ENCODE peak calls at places on chromosomes 3 and 15, in ten cellular contexts. D, J, M, O, K, U, H, A, V and P are unnamed samples.

GRCh38 chr15:93286456-93286855 is 197.4 kb upstream of the RGMA start:
- DNase-seq in D (no peak), J (no peak), M (no peak), O (no peak), K (peak; percentile 53), U (no peak), H (no peak), A (no peak), V (no peak), P (peak; percentile 17)

GRCh38 chr3:64266983-64267382 is 41.7 kb upstream of the PRICKLE2 start:
- DNase-seq in D (no peak), J (no peak), M (no peak), O (no peak), K (no peak), U (no peak), H (no peak), A (no peak), V (peak; percentile 58), P (no peak)

GRCh38 chr3:120858501-120858900 is 49.5 kb upstream of the STXBP5L start:
- DNase-seq in D (no peak), J (no peak), M (no peak), O (no peak), K (no peak), U (no peak), H (no peak), A (no peak), V (no peak), P (no peak)

GRCh38 chr15:64681424-64682024 is 93.9 kb downstream of the RBPMS2 start:
- DNase-seq in D (no peak), J (peak; percentile 59), M (no peak), O (peak; percentile 78), K (peak; percentile 87), U (peak; percentile 47), H (no peak), A (no peak), V (peak; percentile 56), P (peak; percentile 79)

GRCh38 chr3:176068750-176069149 is 1128.5 kb downstream of the TBL1XR1 start:
- DNase-seq in D (no peak), J (no peak), M (no peak), O (no peak), K (no peak), U (no peak), H (no peak), A (no peak), V (no peak), P (no peak)

GRCh38 chr3:72310028-72310987 is 525.4 kb upstream of the PROK2 start:
- DNase-seq in D (peak; percentile 45), J (peak; percentile 23), M (peak; percentile 11), O (no peak), K (no peak), U (peak; percentile 14), H (no peak), A (peak; percentile 42), V (no peak), P (peak; percentile 53)

GRCh38 chr15:80251505-80252280 is at the start of gene CTXND1:
- DNase-seq in D (no peak), J (no peak), M (no peak), O (no peak), K (peak; percentile 78), U (no peak), H (no peak), A (no peak), V (no peak), P (no peak)

GRCh38 chr3:184977796-184978195 is 165.8 kb downstream of the VPS8 start:
- DNase-seq in D (no peak), J (no peak), M (no peak), O (no peak), K (no peak), U (no peak), H (no peak), A (peak; percentile 2), V (no peak), P (no peak)

GRCh38 chr3:25424238-25425013 is 3.6 kb upstream of the RARB start:
- DNase-seq in D (no peak), J (no peak), M (no peak), O (no peak), K (no peak), U (no peak), H (no peak), A (no peak), V (no peak), P (no peak)

GRCh38 chr3:141979050-141979671 is 102.7 kb downstream of the ATP1B3 start:
- DNase-seq in D (no peak), J (no peak), M (no peak), O (peak; percentile 28), K (no peak), U (no peak), H (no peak), A (peak; percentile 72), V (peak; percentile 88), P (peak; percentile 62)

GRCh38 chr3:140920029-140920428 is 21.6 kb upstream of the SLC25A36 start:
- DNase-seq in D (no peak), J (no peak), M (no peak), O (no peak), K (no peak), U (no peak), H (no peak), A (no peak), V (no peak), P (no peak)

GRCh38 chr3:128479558-128480086 is 12.9 kb upstream of the DNAJB8 start:
- DNase-seq in D (no peak), J (no peak), M (no peak), O (no peak), K (no peak), U (no peak), H (no peak), A (no peak), V (no peak), P (no peak)

GRCh38 chr3:174101244-174101643 is 703.7 kb downstream of the NLGN1 start:
- DNase-seq in D (no peak), J (no peak), M (no peak), O (peak; percentile 85), K (no peak), U (no peak), H (no peak), A (no peak), V (peak; percentile 20), P (peak; percentile 51)

GRCh38 chr15:98609144-98609852 is 39.0 kb upstream of the IGF1R start:
- DNase-seq in D (no peak), J (no peak), M (no peak), O (peak; percentile 74), K (peak; percentile 25), U (no peak), H (no peak), A (no peak), V (peak; percentile 45), P (peak; percentile 78)

GRCh38 chr3:44048196-44048924 is 193.3 kb upstream of the TOPAZ1 start:
- DNase-seq in D (no peak), J (no peak), M (no peak), O (peak; percentile 4), K (no peak), U (no peak), H (no peak), A (no peak), V (no peak), P (peak; percentile 72)

GRCh38 chr15:97652700-97653167 is 307.8 kb upstream of the ARRDC4 start:
- DNase-seq in D (peak; percentile 19), J (peak; percentile 11), M (no peak), O (no peak), K (peak; percentile 80), U (no peak), H (no peak), A (no peak), V (no peak), P (peak; percentile 6)

GRCh38 chr15:63492541-63493077 is 11.8 kb upstream of the USP3 start:
- DNase-seq in D (no peak), J (no peak), M (no peak), O (no peak), K (no peak), U (no peak), H (no peak), A (no peak), V (peak; percentile 88), P (no peak)

GRCh38 chr3:128679338-128679737 is 28.7 kb upstream of the RPN1 start:
- DNase-seq in D (no peak), J (no peak), M (no peak), O (no peak), K (no peak), U (no peak), H (no peak), A (no peak), V (no peak), P (no peak)

GRCh38 chr3:84891851-84892250 is 66.9 kb upstream of the CADM2 start:
- DNase-seq in D (no peak), J (no peak), M (no peak), O (no peak), K (no peak), U (no peak), H (no peak), A (no peak), V (no peak), P (no peak)

GRCh38 chr3:29642393-29643033 is 361.6 kb downstream of the RBMS3 start:
- DNase-seq in D (no peak), J (peak; percentile 67), M (no peak), O (peak; percentile 77), K (no peak), U (no peak), H (no peak), A (peak; percentile 67), V (peak; percentile 96), P (peak; percentile 82)

GRCh38 chr15:48380183-48380582 is 49.0 kb downstream of the DUT start:
- DNase-seq in D (no peak), J (no peak), M (no peak), O (no peak), K (no peak), U (no peak), H (no peak), A (no peak), V (no peak), P (no peak)

GRCh38 chr3:196754215-196754937 is 14.7 kb downstream of the PAK2 start:
- DNase-seq in D (no peak), J (no peak), M (no peak), O (no peak), K (no peak), U (peak; percentile 20), H (no peak), A (peak; percentile 42), V (peak; percentile 76), P (no peak)

GRCh38 chr15:94670436-94671034 is 439.2 kb downstream of the MCTP2 start:
- DNase-seq in D (no peak), J (no peak), M (peak; percentile 1), O (peak; percentile 35), K (peak; percentile 61), U (no peak), H (no peak), A (peak; percentile 30), V (peak; percentile 31), P (peak; percentile 55)

GRCh38 chr3:12981631-12982265 is 91.5 kb downstream of the IQSEC1 start:
- DNase-seq in D (no peak), J (no peak), M (no peak), O (no peak), K (no peak), U (no peak), H (no peak), A (no peak), V (no peak), P (no peak)

GRCh38 chr3:29099296-29099695 is 181.6 kb upstream of the RBMS3 start:
- DNase-seq in D (no peak), J (no peak), M (no peak), O (no peak), K (no peak), U (no peak), H (no peak), A (no peak), V (no peak), P (no peak)

GRCh38 chr15:57505056-57505713 is 86.5 kb upstream of the MYZAP start:
- DNase-seq in D (no peak), J (no peak), M (no peak), O (no peak), K (no peak), U (no peak), H (no peak), A (no peak), V (no peak), P (peak; percentile 67)